ENCODE peak calls at places on chromosomes 16 and 17, in seven cellular contexts. P is CD8-positive, alpha-beta T cell; O is right atrium auricular region; S is lung; A is right lobe of liver; T is glutamatergic neuron; X is stomach. E is an unnamed sample.

GRCh38 chr16:55491691-55492090 is 12.7 kb downstream of the MMP2 start:
- DNase-seq in X (no peak), O (peak; percentile 54), T (no peak), S (no peak), A (no peak), P (no peak), E (no peak)

GRCh38 chr17:57915980-57916757 is 39.0 kb downstream of the CUEDC1 start:
- DNase-seq in A (no peak), O (no peak), X (no peak), S (no peak), P (no peak), T (peak; percentile 42), E (no peak)

GRCh38 chr17:15213381-15214087 is 51.6 kb downstream of the PMP22 start:
- DNase-seq in T (no peak), P (no peak), A (no peak), X (no peak), S (no peak), O (no peak), E (no peak)

GRCh38 chr17:996554-997344 is at the start of gene TIMM22:
- DNase-seq in X (peak; percentile 93), S (peak; percentile 91), A (peak; percentile 95), O (peak; percentile 92), P (peak; percentile 87), T (peak; percentile 96), E (peak; percentile 89)

GRCh38 chr17:82334622-82335394 is 1.2 kb upstream of the SECTM1 start:
- DNase-seq in S (no peak), X (no peak), T (no peak), P (no peak), A (peak; percentile 86), O (no peak), E (no peak)

GRCh38 chr17:43661699-43662431 is at the start of gene MEOX1:
- DNase-seq in P (no peak), O (no peak), T (no peak), A (no peak), X (no peak), S (no peak), E (no peak)

GRCh38 chr16:46730126-46730525 is 18.0 kb downstream of the MYLK3 start:
- DNase-seq in S (no peak), A (no peak), X (no peak), O (no peak), T (no peak), P (no peak), E (no peak)

GRCh38 chr17:57519199-57519598 is 225.9 kb downstream of the CCDC182 start:
- DNase-seq in X (no peak), P (no peak), S (no peak), A (no peak), T (peak; percentile 45), O (no peak), E (no peak)

GRCh38 chr16:10961231-10961630 is 16.9 kb downstream of the CLEC16A start:
- DNase-seq in O (peak; percentile 86), A (no peak), T (no peak), P (no peak), X (no peak), S (no peak), E (no peak)

GRCh38 chr16:80433617-80434016 is 107.2 kb upstream of the DYNLRB2 start:
- DNase-seq in O (no peak), S (no peak), T (no peak), A (no peak), X (no peak), P (no peak), E (no peak)

GRCh38 chr16:78735337-78735736 is 635.9 kb downstream of the WWOX start:
- DNase-seq in P (no peak), S (no peak), T (no peak), X (no peak), A (no peak), O (no peak), E (no peak)

GRCh38 chr16:53034306-53034705 is 18.4 kb downstream of the CHD9NB start:
- DNase-seq in X (no peak), A (no peak), S (no peak), O (no peak), P (no peak), T (no peak), E (no peak)

GRCh38 chr17:19401321-19402010 is 9.6 kb upstream of the RNF112 start:
- DNase-seq in P (no peak), O (no peak), S (no peak), X (no peak), A (no peak), T (no peak), E (no peak)

GRCh38 chr16:27084296-27085065 is 17.8 kb downstream of the C16orf82 start:
- DNase-seq in T (peak; percentile 46), X (no peak), S (no peak), O (no peak), A (no peak), P (no peak), E (no peak)

GRCh38 chr16:30437511-30438046 is 7.7 kb upstream of the DCTPP1 start:
- DNase-seq in O (no peak), T (no peak), A (no peak), S (peak; percentile 46), X (peak; percentile 47), P (no peak), E (no peak)

GRCh38 chr17:58666858-58667267 is 25.0 kb downstream of the TEX14 start:
- DNase-seq in T (no peak), A (peak; percentile 78), P (no peak), X (peak; percentile 74), S (peak; percentile 74), O (peak; percentile 84), E (no peak)

GRCh38 chr16:17369441-17369951 is 101.3 kb downstream of the XYLT1 start:
- DNase-seq in A (peak; percentile 71), S (peak; percentile 42), X (peak; percentile 59), P (peak; percentile 67), T (no peak), O (no peak), E (no peak)

GRCh38 chr16:85145734-85146531 is 33.7 kb upstream of the CIBAR2 start:
- DNase-seq in P (no peak), A (no peak), S (no peak), O (no peak), X (no peak), T (no peak), E (no peak)

GRCh38 chr17:20267459-20267842 is 199.9 kb downstream of the LGALS9B start:
- DNase-seq in T (no peak), S (no peak), A (no peak), P (peak; percentile 36), O (no peak), X (no peak), E (no peak)

GRCh38 chr16:68529931-68530667 is 9.0 kb upstream of the ZFP90 start:
- DNase-seq in S (peak; percentile 93), X (peak; percentile 93), T (peak; percentile 82), P (peak; percentile 84), O (peak; percentile 96), A (peak; percentile 89), E (peak; percentile 91)

GRCh38 chr17:76540381-76541300 is 797 bp downstream of the PRCD start:
- DNase-seq in X (peak; percentile 92), S (peak; percentile 94), A (peak; percentile 89), P (no peak), O (peak; percentile 98), T (peak; percentile 95), E (peak; percentile 95)
- TF ChIP-seq CTCF in X (no peak), S (no peak), A (peak; percentile 6), P (no peak), O (no peak), T (no peak), E (no peak)

DNA sequence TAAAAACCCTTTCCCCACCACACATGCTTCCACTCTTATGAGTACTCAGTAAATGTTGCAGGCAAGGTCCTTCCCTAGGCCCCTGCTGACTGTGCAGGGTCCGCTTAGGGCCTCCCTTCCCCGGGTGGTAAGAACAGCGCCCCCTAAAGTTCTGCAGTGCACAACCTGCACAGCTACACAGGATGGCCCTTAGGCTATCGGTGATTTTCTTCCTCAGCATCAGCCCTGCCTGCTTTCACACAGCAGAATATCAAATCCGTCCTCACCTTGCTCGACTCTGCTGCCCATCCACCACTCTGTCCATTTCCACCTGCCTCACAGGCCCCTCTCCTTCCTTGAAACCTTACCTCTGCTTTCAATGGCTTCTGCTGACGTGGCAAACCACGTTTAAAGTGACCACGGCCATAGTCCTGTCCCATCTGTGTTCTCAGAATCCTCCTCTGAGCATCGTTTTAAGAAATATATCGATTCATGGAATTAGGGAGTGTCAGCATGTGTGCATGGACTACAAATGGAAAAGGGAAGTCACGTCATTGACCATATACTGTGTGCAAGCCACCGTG is 51.4 kb upstream of the TMEM132E start:
- DNase-seq in A (no peak), S (no peak), X (no peak), T (peak; percentile 61), O (no peak), P (no peak), E (no peak)
- TF ChIP-seq CTCF in A (no peak), S (no peak), X (no peak), T (peak; percentile 74), O (no peak), P (no peak), E (peak; percentile 13)

GRCh38 chr17:69358688-69359596 is 32.0 kb upstream of the ABCA5 start:
- DNase-seq in P (no peak), T (no peak), A (no peak), X (no peak), S (no peak), O (no peak), E (no peak)
- TF ChIP-seq CTCF in P (no peak), T (no peak), A (peak; percentile 9), X (no peak), S (no peak), O (no peak), E (peak; percentile 52)

GRCh38 chr16:1195393-1195666 is 29.7 kb downstream of the TPSG1 start:
- DNase-seq in O (no peak), T (no peak), S (no peak), X (no peak), P (no peak), A (no peak), E (no peak)

GRCh38 chr16:1193143-1193824 is 31.8 kb downstream of the TPSG1 start:
- DNase-seq in P (no peak), T (no peak), X (no peak), A (no peak), O (no peak), S (no peak), E (no peak)

GRCh38 chr16:1194665-1195392 is 30.2 kb downstream of the TPSG1 start:
- DNase-seq in P (no peak), A (no peak), T (peak; percentile 62), X (no peak), O (no peak), S (no peak), E (no peak)

GRCh38 chr16:1192384-1193073 is 32.5 kb downstream of the TPSG1 start:
- DNase-seq in A (no peak), S (no peak), P (no peak), X (no peak), T (no peak), O (no peak), E (no peak)

DNA sequence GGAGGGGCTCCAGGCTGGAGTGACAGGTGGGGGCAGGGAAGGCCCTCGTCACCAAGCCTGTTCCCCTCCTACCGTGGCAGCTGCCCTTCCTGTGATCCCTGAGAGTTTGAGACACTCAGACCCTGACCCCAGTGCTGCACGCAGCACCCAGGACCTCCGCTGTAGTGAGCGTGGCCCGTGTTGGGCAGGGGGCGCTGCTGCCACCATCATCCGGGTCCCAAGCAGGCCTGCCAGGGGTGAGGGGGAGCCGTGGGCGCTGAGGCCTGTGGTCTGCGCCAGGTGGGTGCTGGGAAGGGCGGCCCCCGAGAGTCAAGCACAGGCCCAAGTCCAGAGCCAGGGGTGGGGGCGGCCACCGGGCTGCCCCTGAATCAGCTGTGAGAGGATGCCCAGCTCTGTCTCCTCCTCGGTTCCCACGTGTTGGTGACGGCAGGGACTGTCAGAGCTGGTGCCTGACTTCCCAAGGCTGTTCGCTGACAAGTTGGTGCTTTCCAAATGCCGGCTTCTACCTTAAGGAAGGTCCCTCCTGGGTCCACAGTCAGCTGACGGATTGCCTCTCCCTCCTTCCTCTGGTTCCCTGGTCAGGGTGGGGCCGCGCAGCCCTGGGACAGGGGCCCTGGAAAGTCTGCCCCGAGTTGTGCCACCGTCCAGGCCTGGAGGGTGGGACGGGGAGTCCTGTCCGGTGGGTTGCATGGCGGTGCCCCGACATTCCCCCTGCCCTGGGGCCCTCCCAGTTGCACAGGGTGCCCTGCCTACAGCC is 31.1 kb downstream of the TPSG1 start:
- DNase-seq in S (no peak), O (no peak), A (no peak), T (no peak), X (no peak), P (no peak), E (no peak)
- TF ChIP-seq CTCF in S (no peak), O (no peak), A (no peak), T (no peak), X (no peak), P (no peak), E (no peak)